ENCODE peak calls at places on chromosome X, in four cellular contexts. One of them, this sample, is unnamed.

GRCh38 chrX:55489315-55490009 is at the start of gene USP51:
- DNase-seq in adipocyte: peak
- DNase-seq in NCI-H526 treated with DMSO at 0.1 percent for 48 hours: no peak
- DNase-seq in Right ventricle myocardium inferior: peak
- DNase-seq in this sample: peak

GRCh38 chrX:36336746-36337145 is 417.2 kb downstream of the CFAP47 start:
- DNase-seq in NCI-H526 treated with DMSO at 0.1 percent for 48 hours: peak
- DNase-seq in adipocyte: no peak
- DNase-seq in Right ventricle myocardium inferior: no peak
- DNase-seq in this sample: no peak

GRCh38 chrX:108020631-108021030 is 24.2 kb upstream of the VSIG1 start:
- DNase-seq in NCI-H526 treated with DMSO at 0.1 percent for 48 hours: no peak
- DNase-seq in Right ventricle myocardium inferior: no peak
- DNase-seq in adipocyte: peak
- DNase-seq in this sample: peak

GRCh38 chrX:72201836-72202536 is 20.4 kb downstream of the PIN4 start:
- DNase-seq in adipocyte: peak
- DNase-seq in NCI-H526 treated with DMSO at 0.1 percent for 48 hours: no peak
- DNase-seq in Right ventricle myocardium inferior: no peak
- DNase-seq in this sample: peak

GRCh38 chrX:30220646-30221045 is 5.3 kb downstream of the MAGEB2 start:
- DNase-seq in adipocyte: no peak
- DNase-seq in NCI-H526 treated with DMSO at 0.1 percent for 48 hours: no peak
- DNase-seq in Right ventricle myocardium inferior: no peak
- DNase-seq in this sample: no peak

GRCh38 chrX:155857561-155857960 is 23.6 kb upstream of the VAMP7 start:
- DNase-seq in adipocyte: peak
- DNase-seq in NCI-H526 treated with DMSO at 0.1 percent for 48 hours: peak
- DNase-seq in Right ventricle myocardium inferior: no peak
- DNase-seq in this sample: no peak

GRCh38 chrX:124502144-124502543 is 155.8 kb downstream of the SH2D1A start:
- DNase-seq in Right ventricle myocardium inferior: no peak
- DNase-seq in adipocyte: no peak
- DNase-seq in NCI-H526 treated with DMSO at 0.1 percent for 48 hours: no peak
- DNase-seq in this sample: no peak

GRCh38 chrX:103066606-103067005 is 2.6 kb upstream of the BEX1 start:
- DNase-seq in NCI-H526 treated with DMSO at 0.1 percent for 48 hours: no peak
- DNase-seq in Right ventricle myocardium inferior: no peak
- DNase-seq in adipocyte: peak
- DNase-seq in this sample: peak

GRCh38 chrX:105701310-105702052 is 120.9 kb upstream of the NRK start:
- DNase-seq in Right ventricle myocardium inferior: no peak
- DNase-seq in adipocyte: peak
- DNase-seq in NCI-H526 treated with DMSO at 0.1 percent for 48 hours: no peak
- DNase-seq in this sample: no peak

GRCh38 chrX:128728943-128729342 is 676.7 kb upstream of the ACTRT1 start:
- DNase-seq in Right ventricle myocardium inferior: no peak
- DNase-seq in NCI-H526 treated with DMSO at 0.1 percent for 48 hours: no peak
- DNase-seq in adipocyte: no peak
- DNase-seq in this sample: no peak

GRCh38 chrX:53268173-53268572 is 13.2 kb downstream of the IQSEC2 start:
- DNase-seq in NCI-H526 treated with DMSO at 0.1 percent for 48 hours: no peak
- DNase-seq in adipocyte: no peak
- DNase-seq in Right ventricle myocardium inferior: no peak
- DNase-seq in this sample: peak

GRCh38 chrX:10579753-10580060 is 40.7 kb downstream of the MID1 start:
- DNase-seq in NCI-H526 treated with DMSO at 0.1 percent for 48 hours: no peak
- DNase-seq in adipocyte: peak
- DNase-seq in Right ventricle myocardium inferior: no peak
- DNase-seq in this sample: no peak

GRCh38 chrX:114611018-114611619 is 27.2 kb downstream of the HTR2C start:
- DNase-seq in adipocyte: peak
- DNase-seq in Right ventricle myocardium inferior: no peak
- DNase-seq in NCI-H526 treated with DMSO at 0.1 percent for 48 hours: peak
- DNase-seq in this sample: peak

GRCh38 chrX:87299563-87300160 is 217.9 kb upstream of the KLHL4 start:
- DNase-seq in NCI-H526 treated with DMSO at 0.1 percent for 48 hours: peak
- DNase-seq in Right ventricle myocardium inferior: no peak
- DNase-seq in adipocyte: peak
- DNase-seq in this sample: peak

GRCh38 chrX:78658851-78659744 is at the start of gene RTL3:
- DNase-seq in Right ventricle myocardium inferior: no peak
- DNase-seq in adipocyte: peak
- DNase-seq in NCI-H526 treated with DMSO at 0.1 percent for 48 hours: no peak
- DNase-seq in this sample: peak

GRCh38 chrX:144219035-144219434 is 335.2 kb downstream of the UBE2NL start:
- DNase-seq in Right ventricle myocardium inferior: no peak
- DNase-seq in adipocyte: no peak
- DNase-seq in NCI-H526 treated with DMSO at 0.1 percent for 48 hours: no peak
- DNase-seq in this sample: peak

This sample was measured in AG10803.